ENCODE peak calls at places on chromosomes 2 and 18, in seven cellular contexts. One of them, this sample, is unnamed.

GRCh38 chr2:98445167-98445522 is 487 bp downstream of the INPP4A start:
- DNase-seq in fibroblast of villous mesenchyme: peak; percentile 38
- DNase-seq in fibroblast of pulmonary artery: peak; percentile 24
- DNase-seq in AG04450: no peak
- DNase-seq in tibial artery: no peak
- DNase-seq in bronchial epithelial cell: no peak
- DNase-seq in fibroblast of mammary gland: no peak
- DNase-seq in this sample: no peak

GRCh38 chr2:208545398-208546042 is 138.9 kb downstream of the PTH2R start:
- DNase-seq in fibroblast of villous mesenchyme: no peak
- DNase-seq in fibroblast of pulmonary artery: no peak
- DNase-seq in AG04450: no peak
- DNase-seq in tibial artery: no peak
- DNase-seq in bronchial epithelial cell: no peak
- DNase-seq in fibroblast of mammary gland: no peak
- DNase-seq in this sample: no peak

GRCh38 chr2:220293966-220294365 is 666.5 kb downstream of the SLC4A3 start:
- DNase-seq in fibroblast of villous mesenchyme: no peak
- DNase-seq in fibroblast of pulmonary artery: no peak
- DNase-seq in AG04450: no peak
- DNase-seq in tibial artery: no peak
- DNase-seq in bronchial epithelial cell: peak; percentile 22
- DNase-seq in fibroblast of mammary gland: peak; percentile 40
- DNase-seq in this sample: no peak

GRCh38 chr2:133790706-133791105 is 222.4 kb upstream of the NCKAP5 start:
- DNase-seq in fibroblast of villous mesenchyme: no peak
- DNase-seq in fibroblast of pulmonary artery: peak; percentile 17
- DNase-seq in AG04450: no peak
- DNase-seq in tibial artery: no peak
- DNase-seq in bronchial epithelial cell: no peak
- DNase-seq in fibroblast of mammary gland: no peak
- DNase-seq in this sample: no peak

GRCh38 chr2:155846249-155846648 is 486.3 kb downstream of the NR4A2 start:
- DNase-seq in fibroblast of villous mesenchyme: no peak
- DNase-seq in fibroblast of pulmonary artery: no peak
- DNase-seq in AG04450: no peak
- DNase-seq in tibial artery: no peak
- DNase-seq in bronchial epithelial cell: peak; percentile 82
- DNase-seq in fibroblast of mammary gland: peak; percentile 1
- DNase-seq in this sample: no peak

GRCh38 chr2:127591221-127591923 is 54.6 kb upstream of the GPR17 start:
- DNase-seq in fibroblast of villous mesenchyme: peak; percentile 68
- DNase-seq in fibroblast of pulmonary artery: peak; percentile 69
- DNase-seq in AG04450: peak; percentile 16
- DNase-seq in tibial artery: peak; percentile 25
- DNase-seq in bronchial epithelial cell: peak; percentile 33
- DNase-seq in fibroblast of mammary gland: peak; percentile 47
- DNase-seq in this sample: peak; percentile 68

GRCh38 chr18:57965246-57965645 is 78.8 kb upstream of the NEDD4L start:
- DNase-seq in fibroblast of villous mesenchyme: no peak
- DNase-seq in fibroblast of pulmonary artery: no peak
- DNase-seq in AG04450: no peak
- DNase-seq in tibial artery: no peak
- DNase-seq in bronchial epithelial cell: no peak
- DNase-seq in fibroblast of mammary gland: no peak
- DNase-seq in this sample: no peak

GRCh38 chr2:634670-635395 is 42.4 kb downstream of the TMEM18 start:
- DNase-seq in fibroblast of villous mesenchyme: no peak
- DNase-seq in fibroblast of pulmonary artery: no peak
- DNase-seq in AG04450: no peak
- DNase-seq in tibial artery: no peak
- DNase-seq in bronchial epithelial cell: no peak
- DNase-seq in fibroblast of mammary gland: no peak
- DNase-seq in this sample: no peak

GRCh38 chr2:60520917-60521539 is 32.4 kb downstream of the BCL11A start:
- DNase-seq in fibroblast of villous mesenchyme: no peak
- DNase-seq in fibroblast of pulmonary artery: no peak
- DNase-seq in AG04450: no peak
- DNase-seq in tibial artery: no peak
- DNase-seq in bronchial epithelial cell: no peak
- DNase-seq in fibroblast of mammary gland: no peak
- DNase-seq in this sample: no peak
- H3K4me3 ChIP-seq in fibroblast of villous mesenchyme: no peak overlapping the region
- H3K4me3 ChIP-seq in fibroblast of pulmonary artery: no peak overlapping the region
- H3K4me3 ChIP-seq in AG04450: no peak overlapping the region
- H3K4me3 ChIP-seq in tibial artery: no peak overlapping the region
- H3K4me3 ChIP-seq in bronchial epithelial cell: no peak overlapping the region
- H3K4me3 ChIP-seq in fibroblast of mammary gland: no peak overlapping the region
- H3K4me3 ChIP-seq in this sample: no peak overlapping the region

GRCh38 chr18:10006261-10006903 is 92.6 kb downstream of the VAPA start:
- DNase-seq in fibroblast of villous mesenchyme: peak; percentile 65
- DNase-seq in fibroblast of pulmonary artery: peak; percentile 59
- DNase-seq in AG04450: peak; percentile 6
- DNase-seq in tibial artery: no peak
- DNase-seq in bronchial epithelial cell: peak; percentile 39
- DNase-seq in fibroblast of mammary gland: peak; percentile 47
- DNase-seq in this sample: peak; percentile 70
- TF ChIP-seq CTCF in fibroblast of villous mesenchyme: peak; percentile 29
- TF ChIP-seq CTCF in fibroblast of pulmonary artery: peak; percentile 34
- TF ChIP-seq CTCF in AG04450: peak; percentile 26
- TF ChIP-seq CTCF in tibial artery: peak; percentile 23
- TF ChIP-seq CTCF in bronchial epithelial cell: peak; percentile 23
- TF ChIP-seq CTCF in fibroblast of mammary gland: peak; percentile 26
- TF ChIP-seq CTCF in this sample: peak; percentile 21

GRCh38 chr2:221389421-221389820 is 182.7 kb downstream of the EPHA4 start:
- DNase-seq in fibroblast of villous mesenchyme: no peak
- DNase-seq in fibroblast of pulmonary artery: no peak
- DNase-seq in AG04450: no peak
- DNase-seq in tibial artery: no peak
- DNase-seq in bronchial epithelial cell: no peak
- DNase-seq in fibroblast of mammary gland: no peak
- DNase-seq in this sample: no peak
- H3K4me3 ChIP-seq in fibroblast of villous mesenchyme: no peak overlapping the region
- H3K4me3 ChIP-seq in fibroblast of pulmonary artery: no peak overlapping the region
- H3K4me3 ChIP-seq in AG04450: no peak overlapping the region
- H3K4me3 ChIP-seq in tibial artery: no peak overlapping the region
- H3K4me3 ChIP-seq in bronchial epithelial cell: no peak overlapping the region
- H3K4me3 ChIP-seq in fibroblast of mammary gland: no peak overlapping the region
- H3K4me3 ChIP-seq in this sample: no peak overlapping the region

DNA sequence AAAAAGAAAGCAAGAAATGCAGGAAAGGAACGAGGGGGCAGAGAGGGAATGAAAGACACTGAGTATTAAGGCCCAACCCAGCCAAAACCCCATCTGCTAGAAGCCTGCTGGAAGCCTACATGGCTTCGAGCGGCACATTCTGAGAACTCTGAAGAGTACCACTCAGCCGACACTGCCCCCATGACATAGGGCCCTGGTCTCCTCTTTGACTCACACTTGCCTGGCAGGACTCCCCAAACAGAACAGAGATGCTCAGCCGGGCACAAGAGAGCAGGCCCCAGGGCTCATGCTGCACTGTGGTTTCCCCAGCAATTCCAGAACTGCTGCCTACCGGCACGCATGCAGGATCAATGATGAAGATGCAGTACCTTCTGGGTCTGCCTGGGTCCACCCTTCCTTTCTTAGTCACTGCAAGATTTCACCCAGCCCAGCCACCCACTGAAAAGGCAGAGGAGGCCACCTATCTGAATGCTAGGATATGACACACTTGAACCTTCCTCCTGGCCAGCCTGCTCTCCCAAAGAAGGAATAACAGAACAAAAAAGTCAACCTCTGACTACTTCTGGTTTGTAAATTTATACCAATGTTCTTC is 49.4 kb downstream of the BCL11A start:
- DNase-seq in fibroblast of villous mesenchyme: no peak
- DNase-seq in fibroblast of pulmonary artery: no peak
- DNase-seq in AG04450: no peak
- DNase-seq in tibial artery: no peak
- DNase-seq in bronchial epithelial cell: peak; percentile 66
- DNase-seq in fibroblast of mammary gland: no peak
- DNase-seq in this sample: no peak
- TF ChIP-seq CTCF in fibroblast of villous mesenchyme: no peak
- TF ChIP-seq CTCF in fibroblast of pulmonary artery: peak; percentile 8
- TF ChIP-seq CTCF in AG04450: no peak
- TF ChIP-seq CTCF in tibial artery: no peak
- TF ChIP-seq CTCF in bronchial epithelial cell: peak; percentile 23
- TF ChIP-seq CTCF in fibroblast of mammary gland: no peak
- TF ChIP-seq CTCF in this sample: no peak

DNA sequence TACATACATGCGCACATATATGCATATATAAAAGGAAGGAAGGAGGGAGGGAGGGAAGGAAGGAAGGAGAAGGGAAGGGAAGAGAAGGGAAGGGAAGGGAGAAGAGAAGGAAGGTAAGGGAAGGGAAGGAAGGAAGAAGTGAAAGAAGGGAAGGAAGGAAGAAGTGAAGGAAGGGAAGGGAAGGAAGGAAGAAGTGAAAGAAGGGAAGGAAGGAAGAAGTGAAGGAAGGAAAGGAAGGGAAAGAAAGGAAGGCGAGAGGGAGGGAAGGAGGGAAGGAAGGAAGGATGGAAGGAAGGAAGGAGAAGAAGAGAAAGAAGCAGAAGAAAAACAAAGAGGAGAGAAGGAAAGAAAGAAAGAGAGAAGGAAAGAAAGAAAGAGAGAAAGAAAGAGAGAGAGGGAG is 16.9 kb downstream of the COL6A3 start:
- DNase-seq in fibroblast of villous mesenchyme: no peak
- DNase-seq in fibroblast of pulmonary artery: no peak
- DNase-seq in AG04450: no peak
- DNase-seq in tibial artery: no peak
- DNase-seq in bronchial epithelial cell: no peak
- DNase-seq in fibroblast of mammary gland: no peak
- DNase-seq in this sample: no peak
- H3K4me3 ChIP-seq in fibroblast of villous mesenchyme: no peak overlapping the region
- H3K4me3 ChIP-seq in fibroblast of pulmonary artery: no peak overlapping the region
- H3K4me3 ChIP-seq in AG04450: no peak overlapping the region
- H3K4me3 ChIP-seq in tibial artery: no peak overlapping the region
- H3K4me3 ChIP-seq in bronchial epithelial cell: no peak overlapping the region
- H3K4me3 ChIP-seq in fibroblast of mammary gland: no peak overlapping the region
- H3K4me3 ChIP-seq in this sample: no peak overlapping the region

GRCh38 chr2:172427256-172427989 is at the start of gene ITGA6:
- DNase-seq in fibroblast of villous mesenchyme: peak; percentile 54
- DNase-seq in fibroblast of pulmonary artery: peak; percentile 33
- DNase-seq in AG04450: no peak
- DNase-seq in tibial artery: peak; percentile 23
- DNase-seq in bronchial epithelial cell: peak; percentile 67
- DNase-seq in fibroblast of mammary gland: no peak
- DNase-seq in this sample: peak; percentile 16
- TF ChIP-seq CTCF in fibroblast of villous mesenchyme: no peak
- TF ChIP-seq CTCF in fibroblast of pulmonary artery: no peak
- TF ChIP-seq CTCF in AG04450: peak; percentile 23
- TF ChIP-seq CTCF in tibial artery: no peak
- TF ChIP-seq CTCF in bronchial epithelial cell: peak; percentile 13
- TF ChIP-seq CTCF in fibroblast of mammary gland: no peak
- TF ChIP-seq CTCF in this sample: no peak

GRCh38 chr2:157785866-157786662 is 90.1 kb downstream of the ACVR1 start:
- DNase-seq in fibroblast of villous mesenchyme: peak; percentile 59
- DNase-seq in fibroblast of pulmonary artery: no peak
- DNase-seq in AG04450: no peak
- DNase-seq in tibial artery: no peak
- DNase-seq in bronchial epithelial cell: peak; percentile 86
- DNase-seq in fibroblast of mammary gland: peak; percentile 45
- DNase-seq in this sample: peak; percentile 34
- H3K4me3 ChIP-seq in fibroblast of villous mesenchyme: no peak overlapping the region
- H3K4me3 ChIP-seq in fibroblast of pulmonary artery: no peak overlapping the region
- H3K4me3 ChIP-seq in AG04450: no peak overlapping the region
- H3K4me3 ChIP-seq in tibial artery: no peak overlapping the region
- H3K4me3 ChIP-seq in bronchial epithelial cell: no peak overlapping the region
- H3K4me3 ChIP-seq in fibroblast of mammary gland: no peak overlapping the region
- H3K4me3 ChIP-seq in this sample: no peak overlapping the region

GRCh38 chr2:118855451-118856279 is 8.2 kb upstream of the EN1 start:
- DNase-seq in fibroblast of villous mesenchyme: peak; percentile 60
- DNase-seq in fibroblast of pulmonary artery: peak; percentile 75
- DNase-seq in AG04450: peak; percentile 21
- DNase-seq in tibial artery: peak; percentile 77
- DNase-seq in bronchial epithelial cell: peak; percentile 27
- DNase-seq in fibroblast of mammary gland: peak; percentile 83
- DNase-seq in this sample: peak; percentile 81
- TF ChIP-seq CTCF in fibroblast of villous mesenchyme: peak; percentile 95
- TF ChIP-seq CTCF in fibroblast of pulmonary artery: peak; percentile 78
- TF ChIP-seq CTCF in AG04450: peak; percentile 95
- TF ChIP-seq CTCF in tibial artery: peak; percentile 97
- TF ChIP-seq CTCF in bronchial epithelial cell: peak; percentile 93
- TF ChIP-seq CTCF in fibroblast of mammary gland: peak; percentile 64
- TF ChIP-seq CTCF in this sample: peak; percentile 96

GRCh38 chr2:224887159-224887558 is 155.1 kb downstream of the DOCK10 start:
- DNase-seq in fibroblast of villous mesenchyme: peak; percentile 42
- DNase-seq in fibroblast of pulmonary artery: peak; percentile 54
- DNase-seq in AG04450: no peak
- DNase-seq in tibial artery: no peak
- DNase-seq in bronchial epithelial cell: no peak
- DNase-seq in fibroblast of mammary gland: peak; percentile 92
- DNase-seq in this sample: peak; percentile 73

GRCh38 chr2:224884188-224884587 is 158.1 kb downstream of the DOCK10 start:
- DNase-seq in fibroblast of villous mesenchyme: peak; percentile 80
- DNase-seq in fibroblast of pulmonary artery: peak; percentile 69
- DNase-seq in AG04450: no peak
- DNase-seq in tibial artery: no peak
- DNase-seq in bronchial epithelial cell: no peak
- DNase-seq in fibroblast of mammary gland: peak; percentile 89
- DNase-seq in this sample: peak; percentile 75

GRCh38 chr2:224885295-224885694 is 157.0 kb downstream of the DOCK10 start:
- DNase-seq in fibroblast of villous mesenchyme: no peak
- DNase-seq in fibroblast of pulmonary artery: no peak
- DNase-seq in AG04450: no peak
- DNase-seq in tibial artery: no peak
- DNase-seq in bronchial epithelial cell: no peak
- DNase-seq in fibroblast of mammary gland: no peak
- DNase-seq in this sample: no peak

GRCh38 chr2:224883700-224884099 is 158.6 kb downstream of the DOCK10 start:
- DNase-seq in fibroblast of villous mesenchyme: no peak
- DNase-seq in fibroblast of pulmonary artery: no peak
- DNase-seq in AG04450: no peak
- DNase-seq in tibial artery: no peak
- DNase-seq in bronchial epithelial cell: peak; percentile 21
- DNase-seq in fibroblast of mammary gland: no peak
- DNase-seq in this sample: no peak

DNA sequence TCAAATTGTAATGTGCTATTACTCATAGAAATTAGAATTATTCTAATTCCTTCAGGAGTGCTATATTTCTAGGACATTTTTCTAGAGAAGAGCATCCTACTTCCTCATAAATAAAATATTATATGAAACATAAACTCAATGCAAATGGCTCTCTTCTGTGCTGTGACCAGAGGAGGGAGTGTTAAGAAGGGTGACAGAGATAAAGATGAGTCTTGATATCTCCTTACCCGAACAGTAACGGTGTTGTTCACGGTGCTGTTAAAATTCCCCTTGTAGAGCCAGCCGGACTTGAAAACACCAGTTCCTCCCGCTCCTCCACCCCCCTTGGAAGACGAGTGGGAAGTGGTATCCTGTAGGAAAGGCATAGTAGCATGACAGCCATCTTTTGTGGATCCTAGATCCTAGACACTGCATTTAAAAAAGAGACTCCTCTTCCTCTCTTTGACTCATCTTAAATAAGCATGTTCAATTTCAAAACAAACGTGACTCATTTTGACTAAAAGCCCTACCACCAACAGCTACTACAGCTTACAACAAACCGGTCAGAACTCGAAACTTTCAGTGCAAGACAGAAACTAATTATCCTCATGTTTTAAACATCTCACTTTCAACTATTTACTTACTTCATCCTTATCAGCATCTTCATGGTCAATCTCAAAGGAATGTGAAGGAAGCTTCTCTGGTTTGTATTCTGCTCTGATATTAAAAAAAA is 156.3 kb downstream of the DOCK10 start:
- DNase-seq in fibroblast of villous mesenchyme: peak; percentile 77
- DNase-seq in fibroblast of pulmonary artery: peak; percentile 68
- DNase-seq in AG04450: no peak
- DNase-seq in tibial artery: no peak
- DNase-seq in bronchial epithelial cell: peak; percentile 97
- DNase-seq in fibroblast of mammary gland: peak; percentile 92
- DNase-seq in this sample: peak; percentile 89
- H3K4me3 ChIP-seq in fibroblast of villous mesenchyme: no peak overlapping the region
- H3K4me3 ChIP-seq in fibroblast of pulmonary artery: peak overlapping the region; percentile 6
- H3K4me3 ChIP-seq in AG04450: no peak overlapping the region
- H3K4me3 ChIP-seq in tibial artery: no peak overlapping the region
- H3K4me3 ChIP-seq in bronchial epithelial cell: no peak overlapping the region
- H3K4me3 ChIP-seq in fibroblast of mammary gland: no peak overlapping the region
- H3K4me3 ChIP-seq in this sample: no peak overlapping the region